ENCODE peak calls at places on chromosomes 1 and 21, in four cellular contexts. E is K562, P is A549, U is HepG2. I is an unnamed sample.

GRCh38 chr1:229164338-229164737 is 106.6 kb upstream of the RAB4A start:
- DNase-seq in E (no peak), P (no peak), U (no peak), I (no peak)

GRCh38 chr1:79271759-79272158 is 265.2 kb upstream of the ADGRL4 start:
- DNase-seq in E (no peak), P (no peak), U (no peak), I (no peak)

GRCh38 chr1:62515055-62515454 is 78.2 kb downstream of the USP1 start:
- DNase-seq in E (no peak), P (no peak), U (peak; percentile 72), I (peak; percentile 30)

GRCh38 chr1:172662464-172663109 is 3.7 kb downstream of the FASLG start:
- DNase-seq in E (peak; percentile 22), P (no peak), U (no peak), I (peak; percentile 86)

GRCh38 chr1:11594222-11594621 is 60.0 kb downstream of the FBXO2 start:
- DNase-seq in E (no peak), P (peak; percentile 7), U (peak; percentile 22), I (peak; percentile 2)

GRCh38 chr1:160428655-160429054 is 28.3 kb downstream of the VANGL2 start:
- DNase-seq in E (peak; percentile 77), P (peak; percentile 55), U (no peak), I (peak; percentile 47)

GRCh38 chr1:193326296-193326695 is 139.9 kb upstream of the B3GALT2 start:
- DNase-seq in E (no peak), P (no peak), U (no peak), I (no peak)

GRCh38 chr1:64186898-64187280 is 16.5 kb upstream of the UBE2U start:
- DNase-seq in E (no peak), P (no peak), U (no peak), I (no peak)

GRCh38 chr1:228299901-228300300 is 92.1 kb downstream of the OBSCN start:
- DNase-seq in E (no peak), P (no peak), U (no peak), I (no peak)

GRCh38 chr1:110523011-110523410 is 4.0 kb upstream of the KCNA10 start:
- DNase-seq in E (no peak), P (no peak), U (no peak), I (no peak)

GRCh38 chr21:46024983-46025860 is 43.7 kb downstream of the COL6A1 start:
- DNase-seq in E (no peak), P (no peak), U (no peak), I (peak; percentile 67)
- TF ChIP-seq MAZ in E (no peak), P (no peak), U (no peak), I (no peak)

GRCh38 chr1:151047925-151048644 is 534 bp downstream of the C1orf56 start:
- DNase-seq in E (no peak), P (peak; percentile 83), U (peak; percentile 58), I (peak; percentile 57)
- TF ChIP-seq MAZ in E (no peak), P (no peak), U (peak; percentile 14), I (no peak)

DNA sequence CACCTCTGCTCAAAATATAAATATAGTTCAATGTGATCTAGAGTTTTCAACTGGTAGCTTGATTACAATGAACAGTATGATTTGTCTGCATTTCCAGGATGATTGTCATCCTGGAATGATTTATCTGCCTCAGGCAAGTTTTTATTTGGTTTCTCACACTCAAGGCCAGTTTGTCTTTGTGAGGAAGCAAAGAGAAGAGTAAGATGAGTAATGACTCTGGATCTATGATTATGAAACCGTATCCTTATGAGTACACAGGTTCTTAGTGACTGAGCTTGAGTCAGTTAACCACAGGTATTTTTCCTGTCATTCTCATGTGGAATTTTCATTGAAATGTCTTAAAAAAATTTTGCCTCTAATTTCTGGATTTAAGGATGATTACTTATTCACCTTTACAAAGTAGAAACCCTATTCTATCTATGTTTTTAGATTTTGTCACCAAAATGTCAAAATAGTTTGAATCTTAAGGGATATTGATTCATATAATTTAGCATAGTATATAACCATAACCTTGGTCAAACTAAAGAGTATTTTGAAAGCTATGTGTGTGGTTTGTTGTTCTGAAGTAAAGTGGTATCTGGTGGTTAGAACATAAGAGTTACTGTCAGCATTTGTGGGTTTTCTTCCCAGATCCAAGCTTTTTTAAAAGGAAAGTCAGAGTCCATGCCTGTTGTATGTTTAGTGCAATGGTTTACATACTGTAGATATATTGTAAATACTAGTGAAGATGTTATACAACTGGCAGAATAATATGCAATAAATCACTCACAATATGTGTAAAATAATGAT is 145.0 kb downstream of the RASAL2 start:
- DNase-seq in E (no peak), P (peak; percentile 97), U (peak; percentile 91), I (peak; percentile 98)
- TF ChIP-seq MAZ in E (no peak), P (no peak), U (no peak), I (no peak)

DNA sequence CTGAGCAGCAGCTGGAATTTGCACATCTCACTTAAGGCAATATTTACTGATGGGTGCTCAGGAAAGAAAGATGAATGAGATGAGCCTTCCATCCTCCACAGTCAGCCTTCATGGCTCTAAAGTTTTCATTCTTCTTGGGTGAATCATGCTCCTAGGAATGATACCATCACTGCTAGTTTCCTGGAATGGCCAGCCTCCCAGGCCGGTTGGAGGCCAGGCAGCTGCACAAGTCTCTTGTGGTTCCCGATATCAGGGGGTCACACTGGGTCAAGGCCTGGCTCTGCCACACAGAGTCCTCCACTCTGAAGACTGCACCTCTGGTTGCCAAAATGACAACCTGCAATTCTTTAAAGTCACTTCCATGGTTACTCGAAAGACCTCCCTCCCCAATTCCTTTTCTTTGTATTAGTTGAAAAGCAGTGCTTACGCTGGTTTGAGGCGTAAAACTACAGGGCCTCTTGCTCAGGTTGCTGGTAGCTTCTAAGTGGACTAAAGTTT is 46.2 kb upstream of the PALMD start:
- DNase-seq in E (peak; percentile 47), P (peak; percentile 80), U (peak; percentile 86), I (peak; percentile 94)
- TF ChIP-seq MAZ in E (peak; percentile 70), P (no peak), U (no peak), I (no peak)

GRCh38 chr1:145992502-145992936 is 3.9 kb downstream of the TXNIP start:
- DNase-seq in E (no peak), P (no peak), U (no peak), I (no peak)
- TF ChIP-seq MAZ in E (peak; percentile 13), P (no peak), U (no peak), I (no peak)

GRCh38 chr21:45228171-45228641 is 59.5 kb downstream of the POFUT2 start:
- DNase-seq in E (no peak), P (peak; percentile 49), U (peak; percentile 12), I (peak; percentile 99)
- TF ChIP-seq MAZ in E (no peak), P (no peak), U (no peak), I (peak; percentile 24)

DNA sequence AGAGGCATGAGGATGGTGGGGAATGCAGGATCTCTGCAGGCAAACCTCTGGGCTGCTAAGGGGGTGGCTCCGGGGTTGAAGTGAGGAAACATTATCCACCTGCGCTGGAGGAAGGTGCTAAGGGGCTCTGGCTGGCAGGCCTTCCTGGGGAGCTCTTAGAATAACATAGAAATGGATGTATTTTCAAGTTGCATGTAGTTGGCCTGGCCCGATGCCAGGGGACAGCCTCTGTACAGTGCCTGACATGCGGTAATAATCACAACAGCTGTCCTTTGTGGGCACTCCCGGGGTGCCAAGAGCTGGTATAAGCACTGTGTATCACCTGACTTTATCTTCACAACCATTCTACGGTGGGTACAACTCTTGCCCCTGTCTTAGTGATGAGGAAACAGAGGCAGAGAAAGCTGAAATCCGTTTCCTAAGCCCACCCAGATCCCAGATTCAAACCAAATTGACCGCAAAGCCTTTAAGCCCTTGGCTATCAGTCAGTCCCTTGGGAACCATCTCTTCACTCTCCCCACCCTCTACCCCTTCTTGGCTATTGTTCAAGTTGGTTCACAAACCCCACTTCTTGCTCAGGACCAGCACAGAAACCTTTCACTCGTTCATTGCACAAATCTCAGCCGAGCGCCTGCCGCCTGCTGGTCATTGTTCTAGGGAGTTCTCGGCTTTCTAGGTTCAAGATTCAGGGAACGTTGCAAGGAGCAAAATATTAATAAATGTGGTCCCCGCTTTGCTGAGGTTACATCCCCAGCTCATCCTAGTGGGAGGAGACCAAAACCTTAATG is 30.9 kb downstream of the PADI4 start:
- DNase-seq in E (no peak), P (no peak), U (no peak), I (no peak)
- TF ChIP-seq MAZ in E (no peak), P (no peak), U (no peak), I (no peak)

GRCh38 chr1:81296584-81296983 is 504.1 kb upstream of the ADGRL2 start:
- DNase-seq in E (no peak), P (no peak), U (no peak), I (no peak)
- TF ChIP-seq MAZ in E (no peak), P (no peak), U (no peak), I (no peak)

DNA sequence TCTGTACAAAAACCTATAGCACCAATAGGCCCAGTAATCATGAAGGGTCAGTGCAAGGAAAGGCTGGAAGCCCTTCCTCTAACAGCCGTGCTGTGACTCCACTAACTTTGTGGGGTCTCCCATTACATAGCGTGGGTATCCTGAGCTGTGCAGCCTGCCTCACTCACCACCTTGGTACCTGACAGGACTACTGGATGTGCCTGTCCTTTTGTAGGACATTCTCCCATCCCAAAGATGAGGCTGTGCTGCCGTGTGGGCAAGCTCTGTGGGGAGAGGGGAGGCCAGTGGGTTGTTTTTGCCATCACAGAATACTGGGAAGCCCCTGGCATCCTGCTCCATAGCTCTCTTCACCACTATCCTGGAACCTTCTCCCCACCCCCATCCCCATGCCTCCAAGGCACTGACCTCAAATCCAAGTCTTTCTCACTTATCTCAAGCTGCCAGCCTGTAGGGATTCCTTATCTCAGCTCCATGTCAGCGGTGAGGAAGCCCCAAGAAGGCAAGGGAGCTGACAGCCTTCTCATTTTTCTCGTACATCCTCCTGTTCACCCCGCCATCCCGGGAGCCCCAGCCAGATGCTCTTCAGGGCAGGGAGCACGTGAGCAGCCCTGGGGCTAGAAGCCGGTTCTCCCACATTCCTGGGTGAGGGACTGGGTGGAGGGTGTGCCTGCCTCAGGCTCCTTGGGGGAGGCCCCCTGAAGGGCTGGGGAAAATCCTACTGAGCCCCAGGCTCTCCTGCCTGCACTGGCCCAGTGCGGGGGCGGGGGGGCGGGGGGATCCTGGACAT is 2.5 kb upstream of the ELF3 start:
- DNase-seq in E (peak; percentile 80), P (no peak), U (no peak), I (no peak)
- TF ChIP-seq MAZ in E (peak; percentile 79), P (no peak), U (no peak), I (no peak)

I was measured in IMR-90.